ENCODE peak calls at places on chromosomes 16 and 17, in five cellular contexts. Z, N, L, X and I are unnamed samples.

GRCh38 chr17:4499431-4500187 is 928 bp downstream of the SPNS2 start:
- DNase-seq in Z (peak), N (no peak), L (no peak), X (no peak), I (no peak)

GRCh38 chr16:1471569-1472194 is 3.1 kb downstream of the CLCN7 start:
- DNase-seq in Z (no peak), N (peak), L (no peak), X (no peak), I (no peak)

GRCh38 chr16:56317998-56318912 is 107.1 kb downstream of the AMFR start:
- DNase-seq in Z (peak), N (peak), L (peak), X (peak), I (peak)

GRCh38 chr17:77451894-77452852 is 311.4 kb downstream of the SEC14L1 start:
- DNase-seq in Z (peak), N (peak), L (peak), X (peak), I (no peak)

GRCh38 chr16:30658731-30659506 is 688 bp downstream of the FBRS start:
- DNase-seq in Z (peak), N (no peak), L (peak), X (peak), I (peak)

GRCh38 chr17:80796430-80796861 is 195.2 kb upstream of the CHMP6 start:
- DNase-seq in Z (no peak), N (no peak), L (no peak), X (no peak), I (no peak)

GRCh38 chr17:21394265-21394664 is 18.1 kb downstream of the KCNJ12 start:
- DNase-seq in Z (no peak), N (no peak), L (peak), X (peak), I (peak)

GRCh38 chr17:36611345-36612072 is 10.1 kb downstream of the MRM1 start:
- DNase-seq in Z (no peak), N (peak), L (peak), X (peak), I (no peak)

GRCh38 chr17:16428098-16428882 is 12.9 kb downstream of the TRPV2 start:
- DNase-seq in Z (peak), N (peak), L (peak), X (peak), I (peak)

GRCh38 chr17:4008082-4008435 is 43.8 kb upstream of the ATP2A3 start:
- DNase-seq in Z (peak), N (peak), L (no peak), X (no peak), I (no peak)

GRCh38 chr17:27578718-27579085 is 52.3 kb upstream of the LGALS9 start:
- DNase-seq in Z (no peak), N (peak), L (peak), X (no peak), I (no peak)

GRCh38 chr16:12119562-12119961 is 143.0 kb downstream of the SNX29 start:
- DNase-seq in Z (no peak), N (no peak), L (peak), X (no peak), I (peak)

GRCh38 chr17:13601776-13602551 is at the start of gene HS3ST3A1:
- DNase-seq in Z (peak), N (peak), L (peak), X (peak), I (peak)

GRCh38 chr17:63039899-63040602 is 74.0 kb downstream of the TANC2 start:
- DNase-seq in Z (no peak), N (peak), L (peak), X (peak), I (peak)

GRCh38 chr17:21495281-21495680 is 119.1 kb downstream of the KCNJ12 start:
- DNase-seq in Z (no peak), N (no peak), L (no peak), X (no peak), I (no peak)

GRCh38 chr16:14600164-14600563 is 29.9 kb downstream of the PARN start:
- DNase-seq in Z (peak), N (peak), L (peak), X (peak), I (peak)

GRCh38 chr17:81040791-81041337 is 5.9 kb downstream of the BAIAP2 start:
- DNase-seq in Z (peak), N (peak), L (no peak), X (peak), I (peak)

GRCh38 chr17:43826206-43826605 is 6.7 kb downstream of the MPP3 start:
- DNase-seq in Z (no peak), N (no peak), L (no peak), X (no peak), I (no peak)

GRCh38 chr17:48995871-48996695 is 1.1 kb upstream of the IGF2BP1 start:
- DNase-seq in Z (peak), N (peak), L (no peak), X (no peak), I (no peak)

GRCh38 chr17:358491-359133 is 6.0 kb upstream of the RPH3AL start:
- DNase-seq in Z (no peak), N (no peak), L (no peak), X (no peak), I (no peak)

GRCh38 chr16:85718682-85719081 is 29.9 kb upstream of the GINS2 start:
- DNase-seq in Z (peak), N (peak), L (peak), X (no peak), I (peak)

GRCh38 chr17:72338847-72339790 is 218.3 kb downstream of the SOX9 start:
- DNase-seq in Z (no peak), N (no peak), L (peak), X (peak), I (peak)

GRCh38 chr17:40218740-40219072 is 398 bp upstream of the WIPF2 start:
- DNase-seq in Z (peak), N (peak), L (peak), X (peak), I (peak)

GRCh38 chr16:66070140-66070887 is 296.2 kb upstream of the CDH5 start:
- DNase-seq in Z (no peak), N (no peak), L (no peak), X (peak), I (no peak)

GRCh38 chr17:9811537-9811936 is 10.3 kb downstream of the GSG1L2 start:
- DNase-seq in Z (no peak), N (no peak), L (no peak), X (no peak), I (no peak)

GRCh38 chr17:57606111-57606875 is 138.8 kb downstream of the CCDC182 start:
- DNase-seq in Z (no peak), N (no peak), L (no peak), X (no peak), I (no peak)

GRCh38 chr17:309361-309888 is 43.2 kb downstream of the RPH3AL start:
- DNase-seq in Z (peak), N (peak), L (no peak), X (no peak), I (peak)

GRCh38 chr17:5418858-5419355 is 555 bp downstream of the NUP88 start:
- DNase-seq in Z (peak), N (peak), L (peak), X (peak), I (peak)

GRCh38 chr17:8059131-8059530 is 20.3 kb downstream of the ALOX15B start:
- DNase-seq in Z (no peak), N (no peak), L (no peak), X (no peak), I (no peak)

GRCh38 chr17:66541461-66542182 is 239.2 kb downstream of the PRKCA start:
- DNase-seq in Z (no peak), N (peak), L (no peak), X (no peak), I (peak)

GRCh38 chr17:77429985-77430752 is 289.4 kb downstream of the SEC14L1 start:
- DNase-seq in Z (peak), N (peak), L (peak), X (peak), I (peak)

GRCh38 chr17:27494192-27495091 is 38.2 kb downstream of the KSR1 start:
- DNase-seq in Z (peak), N (no peak), L (peak), X (peak), I (peak)

GRCh38 chr16:80569440-80570105 is 28.8 kb downstream of the DYNLRB2 start:
- DNase-seq in Z (no peak), N (peak), L (peak), X (peak), I (peak)

GRCh38 chr17:40343126-40344119 is 21.1 kb downstream of the GJD3 start:
- DNase-seq in Z (no peak), N (no peak), L (no peak), X (no peak), I (no peak)

GRCh38 chr16:57920891-57921240 is 50.1 kb downstream of the CNGB1 start:
- DNase-seq in Z (no peak), N (no peak), L (no peak), X (no peak), I (no peak)

GRCh38 chr17:21275047-21275578 is 9.4 kb upstream of the MAP2K3 start:
- DNase-seq in Z (peak), N (no peak), L (no peak), X (no peak), I (no peak)

GRCh38 chr17:43570518-43570928 is 24.4 kb upstream of the ETV4 start:
- DNase-seq in Z (no peak), N (no peak), L (peak), X (peak), I (peak)

GRCh38 chr16:57534881-57535658 is 1.3 kb downstream of the CCDC102A start:
- DNase-seq in Z (no peak), N (no peak), L (no peak), X (no peak), I (no peak)

DNA sequence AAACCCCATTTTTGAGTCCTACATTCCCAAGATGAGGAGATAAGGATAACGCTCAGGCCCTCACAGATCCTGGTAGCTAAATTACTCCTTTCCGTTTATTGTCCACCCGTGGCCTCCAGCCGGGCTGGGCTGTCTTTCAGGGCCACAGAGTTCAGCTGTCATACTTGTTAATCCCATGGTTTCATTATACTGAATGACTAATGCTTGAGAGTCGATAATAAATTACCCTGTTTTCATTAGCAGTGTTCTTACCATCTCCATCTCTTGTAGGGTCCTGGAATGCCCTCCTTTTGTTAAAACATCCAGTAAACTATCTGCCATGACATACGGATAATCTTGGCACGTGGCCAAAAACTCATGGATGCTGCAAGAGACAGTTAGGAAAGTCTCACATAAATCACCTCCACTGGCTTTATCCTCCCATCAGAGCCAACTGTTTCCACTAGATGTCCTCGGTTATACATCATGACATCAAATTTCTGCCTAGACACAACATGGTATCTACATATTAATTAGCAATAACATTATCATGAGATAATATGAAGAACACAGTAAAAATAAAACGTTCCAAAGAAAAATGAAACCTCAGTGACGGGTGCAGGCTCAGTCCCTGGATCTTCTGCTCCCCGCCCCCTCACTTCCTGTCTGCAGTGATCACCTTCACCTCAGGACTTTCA is 45.3 kb downstream of the BRD7 start:
- DNase-seq in Z (no peak), N (peak), L (peak), X (peak), I (peak)
- TF ChIP-seq CTCF in Z (peak), N (no peak), L (no peak), X (peak), I (peak)

GRCh38 chr17:74119049-74119580 is 84.4 kb upstream of the RPL38 start:
- DNase-seq in Z (no peak), N (no peak), L (no peak), X (no peak), I (no peak)

GRCh38 chr17:74117087-74117486 is 86.4 kb upstream of the RPL38 start:
- DNase-seq in Z (no peak), N (no peak), L (no peak), X (no peak), I (no peak)

GRCh38 chr17:74118504-74118903 is 85.0 kb upstream of the RPL38 start:
- DNase-seq in Z (peak), N (no peak), L (no peak), X (no peak), I (no peak)

GRCh38 chr17:74116087-74116717 is 87.3 kb upstream of the RPL38 start:
- DNase-seq in Z (no peak), N (no peak), L (peak), X (no peak), I (no peak)

GRCh38 chr17:74117999-74118421 is 85.5 kb upstream of the RPL38 start:
- DNase-seq in Z (peak), N (no peak), L (no peak), X (no peak), I (no peak)
- TF ChIP-seq CTCF in Z (peak), N (no peak), L (no peak), X (no peak), I (no peak)

DNA sequence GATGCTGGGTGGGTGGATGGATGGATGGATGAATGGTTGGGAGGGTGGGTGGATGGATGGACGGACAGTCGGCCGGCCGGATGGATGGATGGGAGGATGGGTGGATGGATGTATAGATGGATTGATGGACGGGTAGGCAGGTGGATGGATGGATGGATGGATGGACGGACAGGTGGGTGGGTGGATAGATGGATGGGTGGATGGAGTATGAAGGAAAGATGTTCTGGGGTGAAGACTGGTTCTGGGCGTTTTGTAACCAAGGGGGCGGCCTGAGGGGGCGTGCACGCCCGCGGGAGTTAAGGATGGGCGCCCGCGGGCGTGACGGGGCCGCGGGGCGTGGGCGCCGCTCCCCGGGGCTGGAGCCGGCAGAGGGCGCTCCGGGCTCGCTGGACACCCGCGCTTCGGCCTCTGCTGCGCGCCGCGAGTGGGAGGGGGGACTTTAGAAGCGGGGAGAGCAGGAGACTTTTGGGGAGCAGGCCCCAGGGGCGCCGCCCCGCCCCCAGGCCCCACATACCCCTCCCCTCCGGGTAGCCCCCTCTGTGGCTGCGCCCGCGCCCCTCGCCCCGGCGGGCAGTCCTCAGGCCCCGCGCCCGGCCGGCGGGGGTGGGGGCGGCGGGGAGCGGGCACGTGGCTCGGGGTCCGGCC is at the start of gene NECAB2:
- DNase-seq in Z (peak), N (peak), L (no peak), X (peak), I (peak)
- TF ChIP-seq CTCF in Z (peak), N (peak), L (peak), X (no peak), I (peak)

GRCh38 chr17:28973414-28973813 is 22.1 kb upstream of the PHF12 start:
- DNase-seq in Z (no peak), N (no peak), L (no peak), X (peak), I (no peak)
- TF ChIP-seq CTCF in Z (no peak), N (no peak), L (no peak), X (no peak), I (no peak)

DNA sequence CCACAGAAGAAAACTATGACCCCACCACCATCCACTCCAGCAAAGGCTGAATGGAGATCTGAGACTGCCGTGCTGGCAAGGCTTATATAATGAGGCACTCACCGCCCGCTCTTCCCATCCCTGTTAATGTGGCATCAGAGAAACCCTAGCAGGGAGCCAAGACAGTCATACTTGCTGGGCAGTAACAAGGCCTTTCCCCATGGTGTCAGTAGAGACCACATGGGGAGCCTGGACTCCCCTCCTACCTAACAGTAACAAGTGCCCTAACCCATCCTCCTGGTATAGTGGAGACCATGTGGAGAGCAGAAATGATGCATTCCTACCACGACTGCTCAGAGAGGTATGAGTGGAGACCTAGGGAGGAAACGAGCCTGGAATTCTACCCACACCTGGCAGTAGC is 235.2 kb downstream of the C16orf78 start:
- DNase-seq in Z (peak), N (peak), L (no peak), X (peak), I (no peak)
- TF ChIP-seq CTCF in Z (peak), N (peak), L (no peak), X (peak), I (no peak)

GRCh38 chr17:17874478-17874877 is 37.7 kb upstream of the SREBF1 start:
- DNase-seq in Z (no peak), N (no peak), L (peak), X (peak), I (peak)

GRCh38 chr17:17873450-17873991 is 36.7 kb upstream of the SREBF1 start:
- DNase-seq in Z (no peak), N (no peak), L (no peak), X (no peak), I (no peak)

GRCh38 chr17:17876959-17877547 is 40.3 kb upstream of the SREBF1 start:
- DNase-seq in Z (no peak), N (no peak), L (peak), X (peak), I (no peak)

GRCh38 chr17:17880577-17881196 is 43.9 kb upstream of the SREBF1 start:
- DNase-seq in Z (no peak), N (no peak), L (no peak), X (no peak), I (no peak)

GRCh38 chr17:17877548-17878358 is 41.0 kb upstream of the SREBF1 start:
- DNase-seq in Z (peak), N (no peak), L (peak), X (peak), I (no peak)
- TF ChIP-seq CTCF in Z (no peak), N (no peak), L (no peak), X (no peak), I (no peak)